ENCODE peak calls at places on chromosomes 3 and 15, in ten cellular contexts. One of them, this sample, is unnamed.

GRCh38 chr3:72287941-72288340 is 503.0 kb upstream of the PROK2 start:
- DNase-seq in GM23338: no peak
- DNase-seq in GM12878: no peak
- DNase-seq in astrocyte: no peak
- DNase-seq in A673: no peak
- DNase-seq in hepatocyte: no peak
- DNase-seq in K562: no peak
- DNase-seq in neural progenitor cell: no peak
- DNase-seq in PC-9: no peak
- DNase-seq in HCT116: no peak
- DNase-seq in this sample: no peak

GRCh38 chr3:180138871-180139270 is 102.1 kb upstream of the PEX5L start:
- DNase-seq in A673: no peak
- DNase-seq in neural progenitor cell: no peak
- DNase-seq in HCT116: no peak
- DNase-seq in GM23338: no peak
- DNase-seq in hepatocyte: no peak
- DNase-seq in PC-9: no peak
- DNase-seq in astrocyte: no peak
- DNase-seq in K562: no peak
- DNase-seq in GM12878: no peak
- DNase-seq in this sample: no peak

GRCh38 chr15:98160236-98160635 is 199.7 kb downstream of the ARRDC4 start:
- DNase-seq in A673: peak; percentile 86
- DNase-seq in hepatocyte: no peak
- DNase-seq in neural progenitor cell: no peak
- DNase-seq in K562: no peak
- DNase-seq in GM12878: no peak
- DNase-seq in PC-9: no peak
- DNase-seq in astrocyte: no peak
- DNase-seq in GM23338: no peak
- DNase-seq in HCT116: no peak
- DNase-seq in this sample: no peak

GRCh38 chr15:47964229-47964628 is 156.6 kb upstream of the SLC24A5 start:
- DNase-seq in K562: no peak
- DNase-seq in GM23338: no peak
- DNase-seq in GM12878: no peak
- DNase-seq in neural progenitor cell: no peak
- DNase-seq in A673: peak; percentile 73
- DNase-seq in HCT116: no peak
- DNase-seq in PC-9: no peak
- DNase-seq in hepatocyte: no peak
- DNase-seq in astrocyte: no peak
- DNase-seq in this sample: no peak

GRCh38 chr3:119891944-119892721 is 110.2 kb downstream of the NR1I2 start:
- DNase-seq in GM12878: peak; percentile 30
- DNase-seq in A673: peak; percentile 83
- DNase-seq in neural progenitor cell: peak; percentile 75
- DNase-seq in GM23338: peak; percentile 88
- DNase-seq in hepatocyte: peak; percentile 68
- DNase-seq in HCT116: peak; percentile 46
- DNase-seq in astrocyte: peak; percentile 45
- DNase-seq in PC-9: no peak
- DNase-seq in K562: peak; percentile 10
- DNase-seq in this sample: peak; percentile 83

GRCh38 chr15:65383991-65384390 is 6.2 kb upstream of the IGDCC3 start:
- DNase-seq in GM23338: no peak
- DNase-seq in A673: no peak
- DNase-seq in astrocyte: no peak
- DNase-seq in hepatocyte: no peak
- DNase-seq in neural progenitor cell: no peak
- DNase-seq in HCT116: no peak
- DNase-seq in K562: no peak
- DNase-seq in PC-9: no peak
- DNase-seq in GM12878: no peak
- DNase-seq in this sample: no peak

GRCh38 chr3:135097276-135097946 is 302.4 kb downstream of the EPHB1 start:
- DNase-seq in hepatocyte: no peak
- DNase-seq in neural progenitor cell: no peak
- DNase-seq in PC-9: no peak
- DNase-seq in A673: no peak
- DNase-seq in astrocyte: no peak
- DNase-seq in K562: no peak
- DNase-seq in GM12878: no peak
- DNase-seq in HCT116: no peak
- DNase-seq in GM23338: no peak
- DNase-seq in this sample: no peak

GRCh38 chr3:60046212-60046611 is 996.4 kb upstream of the CFAP20DC start:
- DNase-seq in GM23338: no peak
- DNase-seq in PC-9: no peak
- DNase-seq in GM12878: no peak
- DNase-seq in A673: no peak
- DNase-seq in neural progenitor cell: no peak
- DNase-seq in astrocyte: no peak
- DNase-seq in K562: no peak
- DNase-seq in hepatocyte: no peak
- DNase-seq in HCT116: no peak
- DNase-seq in this sample: no peak

GRCh38 chr3:11143476-11143875 is 10.8 kb upstream of the HRH1 start:
- DNase-seq in A673: no peak
- DNase-seq in neural progenitor cell: no peak
- DNase-seq in astrocyte: no peak
- DNase-seq in GM12878: no peak
- DNase-seq in K562: no peak
- DNase-seq in HCT116: no peak
- DNase-seq in hepatocyte: no peak
- DNase-seq in GM23338: no peak
- DNase-seq in PC-9: no peak
- DNase-seq in this sample: peak; percentile 47

GRCh38 chr3:51975857-51976549 is 1.1 kb downstream of the ABHD14A start:
- DNase-seq in neural progenitor cell: peak; percentile 88
- DNase-seq in astrocyte: peak; percentile 56
- DNase-seq in HCT116: no peak
- DNase-seq in A673: peak; percentile 52
- DNase-seq in K562: peak; percentile 65
- DNase-seq in GM12878: no peak
- DNase-seq in GM23338: peak; percentile 78
- DNase-seq in hepatocyte: peak; percentile 87
- DNase-seq in PC-9: no peak
- DNase-seq in this sample: peak; percentile 80

GRCh38 chr3:64489361-64490044 is 198.3 kb downstream of the ADAMTS9 start:
- DNase-seq in K562: peak; percentile 9
- DNase-seq in A673: peak; percentile 1
- DNase-seq in hepatocyte: peak; percentile 89
- DNase-seq in PC-9: no peak
- DNase-seq in astrocyte: peak; percentile 3
- DNase-seq in neural progenitor cell: peak; percentile 94
- DNase-seq in GM23338: peak; percentile 97
- DNase-seq in GM12878: no peak
- DNase-seq in HCT116: no peak
- DNase-seq in this sample: no peak

GRCh38 chr3:26703519-26703918 is 80.9 kb downstream of the LRRC3B start:
- DNase-seq in GM23338: no peak
- DNase-seq in hepatocyte: no peak
- DNase-seq in GM12878: no peak
- DNase-seq in A673: no peak
- DNase-seq in neural progenitor cell: no peak
- DNase-seq in astrocyte: no peak
- DNase-seq in PC-9: no peak
- DNase-seq in HCT116: no peak
- DNase-seq in K562: no peak
- DNase-seq in this sample: no peak

GRCh38 chr3:48406443-48407431 is 23.1 kb downstream of the PLXNB1 start:
- DNase-seq in PC-9: no peak
- DNase-seq in neural progenitor cell: no peak
- DNase-seq in A673: no peak
- DNase-seq in GM23338: no peak
- DNase-seq in astrocyte: no peak
- DNase-seq in hepatocyte: no peak
- DNase-seq in K562: no peak
- DNase-seq in GM12878: no peak
- DNase-seq in HCT116: no peak
- DNase-seq in this sample: no peak

GRCh38 chr15:34610388-34610787 is 26.9 kb upstream of the GOLGA8B start:
- DNase-seq in hepatocyte: no peak
- DNase-seq in K562: no peak
- DNase-seq in astrocyte: no peak
- DNase-seq in neural progenitor cell: peak; percentile 25
- DNase-seq in HCT116: peak; percentile 6
- DNase-seq in A673: no peak
- DNase-seq in PC-9: no peak
- DNase-seq in GM12878: no peak
- DNase-seq in GM23338: peak; percentile 52
- DNase-seq in this sample: peak; percentile 45

GRCh38 chr3:179977356-179977755 is 59.4 kb downstream of the PEX5L start:
- DNase-seq in hepatocyte: no peak
- DNase-seq in A673: no peak
- DNase-seq in astrocyte: no peak
- DNase-seq in PC-9: no peak
- DNase-seq in neural progenitor cell: no peak
- DNase-seq in GM12878: no peak
- DNase-seq in K562: no peak
- DNase-seq in GM23338: no peak
- DNase-seq in HCT116: no peak
- DNase-seq in this sample: no peak

GRCh38 chr3:169754711-169755110 is 10.1 kb downstream of the TERC start:
- DNase-seq in neural progenitor cell: no peak
- DNase-seq in GM12878: no peak
- DNase-seq in A673: no peak
- DNase-seq in hepatocyte: no peak
- DNase-seq in HCT116: no peak
- DNase-seq in GM23338: no peak
- DNase-seq in astrocyte: no peak
- DNase-seq in PC-9: no peak
- DNase-seq in K562: no peak
- DNase-seq in this sample: no peak

GRCh38 chr3:122921791-122922651 is 105.5 kb downstream of the SEMA5B start:
- DNase-seq in A673: peak; percentile 51
- DNase-seq in neural progenitor cell: peak; percentile 78
- DNase-seq in GM23338: peak; percentile 87
- DNase-seq in GM12878: no peak
- DNase-seq in hepatocyte: peak; percentile 63
- DNase-seq in PC-9: no peak
- DNase-seq in HCT116: no peak
- DNase-seq in astrocyte: no peak
- DNase-seq in K562: peak; percentile 72
- DNase-seq in this sample: peak; percentile 8
- TF ChIP-seq EZH2 in A673: peak; percentile 44
- TF ChIP-seq EZH2 in neural progenitor cell: peak; percentile 43
- TF ChIP-seq EZH2 in GM23338: no peak
- TF ChIP-seq EZH2 in GM12878: no peak
- TF ChIP-seq EZH2 in hepatocyte: peak; percentile 43
- TF ChIP-seq EZH2 in PC-9: no peak
- TF ChIP-seq EZH2 in HCT116: no peak
- TF ChIP-seq EZH2 in astrocyte: no peak
- TF ChIP-seq EZH2 in K562: no peak
- TF ChIP-seq EZH2 in this sample: no peak

DNA sequence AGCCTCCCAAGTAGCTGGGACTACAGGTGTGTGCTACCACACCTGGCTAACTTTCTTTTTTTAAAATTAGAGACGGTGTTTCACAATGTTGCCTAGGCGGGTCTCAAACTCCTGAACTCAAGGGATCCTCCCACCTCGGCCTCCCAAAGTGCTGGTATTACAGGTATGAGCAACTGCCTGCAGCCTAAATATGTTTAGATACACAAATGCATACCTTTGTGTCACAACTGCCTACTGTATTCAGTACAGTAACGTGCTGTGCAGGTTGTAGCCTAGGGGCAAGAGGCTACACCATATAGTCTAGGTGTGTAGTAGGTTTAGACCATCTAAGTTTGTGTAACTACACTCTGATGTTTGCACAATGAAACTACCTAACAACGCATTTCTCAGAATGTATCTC is 9.5 kb upstream of the PAK6 start:
- DNase-seq in K562: no peak
- DNase-seq in GM23338: no peak
- DNase-seq in A673: no peak
- DNase-seq in hepatocyte: no peak
- DNase-seq in HCT116: no peak
- DNase-seq in astrocyte: no peak
- DNase-seq in PC-9: no peak
- DNase-seq in neural progenitor cell: no peak
- DNase-seq in GM12878: no peak
- DNase-seq in this sample: no peak
- TF ChIP-seq EZH2 in K562: no peak
- TF ChIP-seq EZH2 in GM23338: no peak
- TF ChIP-seq EZH2 in A673: no peak
- TF ChIP-seq EZH2 in hepatocyte: no peak
- TF ChIP-seq EZH2 in HCT116: no peak
- TF ChIP-seq EZH2 in astrocyte: no peak
- TF ChIP-seq EZH2 in PC-9: no peak
- TF ChIP-seq EZH2 in neural progenitor cell: no peak
- TF ChIP-seq EZH2 in GM12878: no peak
- TF ChIP-seq EZH2 in this sample: no peak

GRCh38 chr15:59997070-59997701 is 6.9 kb upstream of the FOXB1 start:
- DNase-seq in GM12878: no peak
- DNase-seq in PC-9: no peak
- DNase-seq in HCT116: no peak
- DNase-seq in K562: peak; percentile 53
- DNase-seq in A673: no peak
- DNase-seq in GM23338: peak; percentile 98
- DNase-seq in neural progenitor cell: peak; percentile 95
- DNase-seq in astrocyte: no peak
- DNase-seq in hepatocyte: no peak
- DNase-seq in this sample: no peak
- TF ChIP-seq EZH2 in GM12878: no peak
- TF ChIP-seq EZH2 in PC-9: no peak
- TF ChIP-seq EZH2 in HCT116: no peak
- TF ChIP-seq EZH2 in K562: no peak
- TF ChIP-seq EZH2 in A673: peak; percentile 88
- TF ChIP-seq EZH2 in GM23338: no peak
- TF ChIP-seq EZH2 in neural progenitor cell: no peak
- TF ChIP-seq EZH2 in astrocyte: peak; percentile 93
- TF ChIP-seq EZH2 in hepatocyte: peak; percentile 96
- TF ChIP-seq EZH2 in this sample: peak; percentile 84

DNA sequence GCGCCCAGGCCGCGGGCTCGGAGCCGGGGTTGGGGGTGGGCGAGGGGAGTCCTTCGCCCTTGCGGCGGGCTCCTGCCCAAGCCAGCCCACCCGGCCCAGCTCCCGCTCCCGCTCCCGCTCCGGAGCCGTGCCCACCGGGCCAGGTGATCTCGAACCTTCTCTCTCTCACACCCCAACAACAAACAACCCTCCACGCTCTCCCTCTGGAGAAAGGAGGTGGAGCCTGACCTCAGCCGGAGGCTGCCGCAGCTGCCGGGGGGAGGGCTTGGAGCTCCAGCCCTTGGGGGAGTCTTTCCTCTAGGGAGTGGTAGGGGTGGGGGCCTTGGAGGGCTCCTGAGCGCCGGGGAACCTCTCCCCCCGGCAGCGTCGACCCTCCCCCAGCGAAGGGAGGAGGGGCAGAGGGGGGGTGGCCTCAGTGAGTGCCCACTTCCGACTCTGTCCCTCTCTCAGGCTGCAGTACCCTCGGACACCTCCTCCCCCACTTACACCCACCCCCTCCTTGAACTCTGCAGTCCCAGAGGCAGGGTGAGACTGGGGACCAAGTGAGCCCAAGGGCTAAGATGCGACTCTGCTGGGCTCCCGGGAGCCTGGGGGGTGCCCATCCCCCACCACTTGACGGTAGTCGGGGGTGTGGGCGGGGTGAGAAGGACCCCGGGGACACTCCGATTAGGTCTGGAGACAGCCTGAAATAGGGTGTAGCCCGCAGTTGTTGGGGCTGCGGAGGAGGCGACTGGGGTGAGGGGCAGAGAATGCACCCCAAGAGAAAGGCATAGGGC is 4.4 kb upstream of the BAHD1 start:
- DNase-seq in hepatocyte: peak; percentile 55
- DNase-seq in GM23338: peak; percentile 63
- DNase-seq in GM12878: no peak
- DNase-seq in neural progenitor cell: peak; percentile 45
- DNase-seq in A673: peak; percentile 33
- DNase-seq in K562: peak; percentile 79
- DNase-seq in HCT116: no peak
- DNase-seq in astrocyte: no peak
- DNase-seq in PC-9: no peak
- DNase-seq in this sample: peak; percentile 48
- TF ChIP-seq EZH2 in hepatocyte: no peak
- TF ChIP-seq EZH2 in GM23338: no peak
- TF ChIP-seq EZH2 in GM12878: no peak
- TF ChIP-seq EZH2 in neural progenitor cell: peak; percentile 50
- TF ChIP-seq EZH2 in A673: no peak
- TF ChIP-seq EZH2 in K562: no peak
- TF ChIP-seq EZH2 in HCT116: no peak
- TF ChIP-seq EZH2 in astrocyte: peak; percentile 95
- TF ChIP-seq EZH2 in PC-9: no peak
- TF ChIP-seq EZH2 in this sample: no peak